ENCODE peak calls at places on chromosomes 13 and 19, in four cellular contexts. T, A, N and I are unnamed samples.

GRCh38 chr19:17873661-17874422 is 2.1 kb downstream of the SLC5A5 start:
- DNase-seq in T (no peak), A (peak), N (peak), I (no peak)

GRCh38 chr19:39032164-39032918 is at the start of gene FBXO27:
- DNase-seq in T (no peak), A (peak), N (peak), I (no peak)

GRCh38 chr13:29081036-29081435 is 260.9 kb downstream of the MTUS2 start:
- DNase-seq in T (peak), A (no peak), N (no peak), I (no peak)

GRCh38 chr13:93298741-93299140 is 72.1 kb downstream of the GPC6 start:
- DNase-seq in T (no peak), A (no peak), N (no peak), I (no peak)

GRCh38 chr13:33139186-33139585 is 123.0 kb downstream of the KL start:
- DNase-seq in T (no peak), A (no peak), N (no peak), I (no peak)

GRCh38 chr19:46080561-46080960 is 39.8 kb upstream of the IGFL4 start:
- DNase-seq in T (no peak), A (peak), N (no peak), I (no peak)

GRCh38 chr19:29326351-29326750 is 113.4 kb upstream of the UQCRFS1 start:
- DNase-seq in T (no peak), A (no peak), N (peak), I (no peak)

GRCh38 chr19:42270346-42271044 is 1.4 kb downstream of the CIC start:
- DNase-seq in T (no peak), A (peak), N (peak), I (no peak)

GRCh38 chr19:44900328-44901244 is 5.0 kb upstream of the APOE start:
- DNase-seq in T (no peak), A (no peak), N (no peak), I (no peak)

GRCh38 chr13:113546571-113547247 is 37.8 kb upstream of the TFDP1 start:
- DNase-seq in T (no peak), A (no peak), N (no peak), I (no peak)

GRCh38 chr13:60482012-60482411 is 85.0 kb downstream of the TDRD3 start:
- DNase-seq in T (no peak), A (no peak), N (no peak), I (no peak)

GRCh38 chr19:39830406-39830805 is 3.6 kb downstream of the DYRK1B start:
- DNase-seq in T (no peak), A (no peak), N (no peak), I (no peak)

GRCh38 chr19:42150353-42150752 is 18.1 kb upstream of the POU2F2 start:
- DNase-seq in T (no peak), A (no peak), N (no peak), I (no peak)

GRCh38 chr19:37997911-37998344 is 90.9 kb downstream of the SIPA1L3 start:
- DNase-seq in T (no peak), A (peak), N (no peak), I (no peak)

GRCh38 chr13:114145256-114145655 is 12.8 kb upstream of the RASA3 start:
- DNase-seq in T (no peak), A (no peak), N (no peak), I (no peak)

GRCh38 chr13:26758496-26759155 is 2.0 kb downstream of the GPR12 start:
- DNase-seq in T (no peak), A (no peak), N (no peak), I (no peak)
- TF ChIP-seq CHD2 in T (no peak), A (no peak), N (no peak), I (no peak)

GRCh38 chr19:34853369-34853768 is 73.3 kb upstream of the ZNF30 start:
- DNase-seq in T (no peak), A (no peak), N (no peak), I (no peak)
- TF ChIP-seq CHD4 in T (no peak), A (no peak), N (no peak), I (no peak)

GRCh38 chr19:54073829-54074228 is 7.3 kb downstream of the TARM1 start:
- DNase-seq in T (no peak), A (no peak), N (no peak), I (no peak)

GRCh38 chr19:54077334-54077733 is 3.8 kb downstream of the TARM1 start:
- DNase-seq in T (no peak), A (no peak), N (no peak), I (no peak)

GRCh38 chr19:54069482-54069881 is 5.8 kb upstream of the VSTM1 start:
- DNase-seq in T (no peak), A (no peak), N (peak), I (no peak)

GRCh38 chr19:54074851-54075250 is 6.3 kb downstream of the TARM1 start:
- DNase-seq in T (no peak), A (no peak), N (no peak), I (no peak)
- TF ChIP-seq CHD2 in T (no peak), A (no peak), N (no peak), I (no peak)

DNA sequence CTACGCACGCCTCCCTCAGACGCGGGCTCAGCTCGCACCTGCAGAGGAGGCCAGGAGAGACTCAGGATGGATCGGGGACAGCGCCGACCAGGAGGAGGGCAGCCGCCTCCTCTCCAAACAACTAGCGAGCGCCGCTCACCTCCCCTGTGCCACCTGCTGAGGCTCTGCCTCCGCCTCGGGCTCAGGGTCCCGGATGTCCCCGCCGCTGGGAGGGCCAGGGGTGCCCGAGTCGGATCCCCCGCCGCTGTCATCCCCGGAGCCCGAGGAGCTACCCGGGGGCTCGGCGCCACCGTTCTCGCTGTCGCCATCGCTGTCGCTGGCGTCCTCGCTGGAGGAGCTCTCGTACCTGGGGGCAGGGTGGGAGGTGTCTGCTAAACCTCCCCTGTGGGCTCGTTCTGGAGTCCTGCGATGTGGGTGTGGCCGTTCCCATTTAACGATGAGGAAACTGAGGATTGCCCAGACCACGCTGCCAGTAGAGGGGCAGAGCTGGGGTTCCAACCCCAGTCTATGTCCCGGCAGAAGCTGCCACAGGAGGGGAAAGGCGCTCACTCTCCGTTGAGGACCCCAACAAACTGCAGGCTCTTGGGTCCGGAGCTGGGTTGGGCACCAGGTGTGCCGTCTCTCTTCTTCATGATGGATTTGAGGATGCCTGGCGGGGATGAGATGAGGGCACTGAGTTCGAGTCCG is 9.1 kb downstream of the KANK3 start:
- DNase-seq in T (no peak), A (no peak), N (no peak), I (no peak)
- TF ChIP-seq CHD4 in T (no peak), A (no peak), N (no peak), I (no peak)

GRCh38 chr19:1856698-1857603 is 6.4 kb downstream of the KLF16 start:
- DNase-seq in T (no peak), A (peak), N (peak), I (peak)
- TF ChIP-seq CHD2 in T (peak), A (no peak), N (no peak), I (no peak)